ENCODE peak calls at places on chromosome 22, in five cellular contexts. Y is neural crest cell; H is stimulated activated naive CD8-positive, alpha-beta T cell treated with anti-CD3 and anti-CD28 coated beads, Interleukin-15, Interleukin-2, amounts not matched to agents 100 U/mL and 50 U/mL, for 24 hours; M is MG63; U is Caco-2. C is an unnamed sample.

GRCh38 chr22:27726726-27727449 is 74.7 kb downstream of the MN1 start:
- DNase-seq in H (no peak), M (peak; percentile 95), Y (no peak), U (no peak), C (no peak)

GRCh38 chr22:31556627-31557203 is 60.4 kb downstream of the SFI1 start:
- DNase-seq in M (no peak), U (no peak), H (no peak), Y (peak; percentile 11), C (no peak)

GRCh38 chr22:41369837-41370236 is 11.9 kb upstream of the TEF start:
- DNase-seq in U (no peak), H (no peak), M (no peak), Y (no peak), C (no peak)

GRCh38 chr22:29315286-29316195 is at the start of gene RASL10A:
- DNase-seq in M (no peak), H (no peak), Y (no peak), U (no peak), C (no peak)

GRCh38 chr22:24289781-24290181 is 19.1 kb downstream of the SPECC1L start:
- DNase-seq in H (no peak), Y (no peak), M (peak; percentile 28), U (no peak), C (no peak)

GRCh38 chr22:45435544-45436139 is 22.1 kb downstream of the RIBC2 start:
- DNase-seq in M (peak; percentile 81), H (peak; percentile 83), U (peak; percentile 89), Y (peak; percentile 91), C (peak; percentile 78)

GRCh38 chr22:47437110-47437509 is 674.7 kb downstream of the TBC1D22A start:
- DNase-seq in H (no peak), M (no peak), U (no peak), Y (no peak), C (no peak)

GRCh38 chr22:38397189-38398097 is 57.6 kb downstream of the KCNJ4 start:
- DNase-seq in M (peak; percentile 28), U (no peak), Y (no peak), H (peak; percentile 28), C (no peak)

GRCh38 chr22:19058713-19059451 is 63.3 kb downstream of the DGCR2 start:
- DNase-seq in M (no peak), Y (no peak), H (no peak), U (no peak), C (no peak)

GRCh38 chr22:46537221-46537945 is at the start of gene CELSR1:
- DNase-seq in H (peak; percentile 31), Y (peak; percentile 29), M (no peak), U (peak; percentile 68), C (no peak)

GRCh38 chr22:49257551-49257951 is 570.1 kb downstream of the BRD1 start:
- DNase-seq in U (no peak), H (no peak), Y (no peak), M (no peak), C (no peak)

GRCh38 chr22:17172172-17172833 is 13.2 kb upstream of the HDHD5 start:
- DNase-seq in M (no peak), Y (no peak), H (no peak), U (no peak), C (no peak)

GRCh38 chr22:36874309-36874696 is 13.5 kb downstream of the NCF4 start:
- DNase-seq in U (no peak), M (no peak), Y (no peak), H (no peak), C (no peak)

GRCh38 chr22:24460418-24461089 is 33.2 kb downstream of the ADORA2A start:
- DNase-seq in U (no peak), Y (no peak), H (no peak), M (no peak), C (no peak)

GRCh38 chr22:27663031-27663367 is 138.6 kb downstream of the MN1 start:
- DNase-seq in H (no peak), Y (no peak), M (no peak), U (no peak), C (no peak)

GRCh38 chr22:35910926-35911325 is 117.7 kb downstream of the RBFOX2 start:
- DNase-seq in M (no peak), Y (no peak), U (no peak), H (no peak), C (no peak)

GRCh38 chr22:17199131-17199731 is 20.0 kb downstream of the ADA2 start:
- DNase-seq in H (no peak), M (no peak), Y (peak; percentile 57), U (no peak), C (no peak)

GRCh38 chr22:25627271-25627848 is 62.9 kb downstream of the GRK3 start:
- DNase-seq in Y (no peak), U (no peak), M (no peak), H (no peak), C (no peak)

GRCh38 chr22:37456351-37456750 is 29.1 kb upstream of the ELFN2 start:
- DNase-seq in H (no peak), M (no peak), Y (no peak), U (no peak), C (no peak)

GRCh38 chr22:25492950-25493790 is 71.3 kb upstream of the GRK3 start:
- DNase-seq in U (no peak), M (no peak), Y (no peak), H (no peak), C (no peak)

GRCh38 chr22:27405672-27406388 is 395.7 kb downstream of the MN1 start:
- DNase-seq in M (peak; percentile 56), Y (peak; percentile 78), U (peak; percentile 40), H (peak; percentile 49), C (no peak)

GRCh38 chr22:25102722-25103121 is 96.9 kb upstream of the CRYBB3 start:
- DNase-seq in H (no peak), U (no peak), Y (no peak), M (no peak), C (no peak)

GRCh38 chr22:36367479-36367878 is 20.3 kb downstream of the MYH9 start:
- DNase-seq in U (no peak), H (no peak), M (no peak), Y (no peak), C (no peak)

GRCh38 chr22:49012695-49013094 is 815.0 kb downstream of the BRD1 start:
- DNase-seq in M (no peak), Y (no peak), H (no peak), U (no peak), C (no peak)

GRCh38 chr22:39089928-39090327 is 7.1 kb upstream of the APOBEC3H start:
- DNase-seq in M (no peak), Y (no peak), U (no peak), H (no peak), C (no peak)

GRCh38 chr22:37313376-37314314 is 31.3 kb downstream of the CYTH4 start:
- DNase-seq in U (no peak), Y (no peak), M (peak; percentile 43), H (no peak), C (no peak)

GRCh38 chr22:41898645-41899044 is 16.2 kb downstream of the SHISA8 start:
- DNase-seq in U (no peak), H (no peak), Y (no peak), M (no peak), C (no peak)

GRCh38 chr22:35368386-35368785 is 12.5 kb upstream of the HMOX1 start:
- DNase-seq in H (no peak), U (no peak), Y (no peak), M (no peak), C (no peak)